ENCODE peak calls at places on chromosomes 16 and 17, in ten cellular contexts. One of them, this sample, is unnamed.

GRCh38 chr17:44547625-44548297 is 9.5 kb upstream of the FZD2 start:
- DNase-seq in GM23248: no peak
- DNase-seq in NCI-H446: no peak
- DNase-seq in activated naive CD4-positive, alpha-beta T cell treated with anti-CD3 and anti-CD28 coated beads, Interleukin-2, amount 50 U/mL, for 16 hours: no peak
- DNase-seq in ascending aorta: no peak
- DNase-seq in skeletal muscle cell: no peak
- DNase-seq in tibial artery: peak; percentile 47
- DNase-seq in HuH-7: no peak
- DNase-seq in cardiac fibroblast: peak; percentile 59
- DNase-seq in AG10803: no peak
- DNase-seq in this sample: no peak

GRCh38 chr17:49259663-49260010 is 29.1 kb upstream of the PHOSPHO1 start:
- DNase-seq in AG10803: no peak
- DNase-seq in tibial artery: no peak
- DNase-seq in ascending aorta: no peak
- DNase-seq in cardiac fibroblast: no peak
- DNase-seq in skeletal muscle cell: no peak
- DNase-seq in NCI-H446: no peak
- DNase-seq in activated naive CD4-positive, alpha-beta T cell treated with anti-CD3 and anti-CD28 coated beads, Interleukin-2, amount 50 U/mL, for 16 hours: no peak
- DNase-seq in GM23248: no peak
- DNase-seq in HuH-7: peak; percentile 49
- DNase-seq in this sample: no peak

GRCh38 chr16:5621826-5622225 is 524.2 kb upstream of the EEF2KMT start:
- DNase-seq in activated naive CD4-positive, alpha-beta T cell treated with anti-CD3 and anti-CD28 coated beads, Interleukin-2, amount 50 U/mL, for 16 hours: no peak
- DNase-seq in skeletal muscle cell: no peak
- DNase-seq in ascending aorta: no peak
- DNase-seq in HuH-7: no peak
- DNase-seq in cardiac fibroblast: no peak
- DNase-seq in AG10803: no peak
- DNase-seq in GM23248: no peak
- DNase-seq in NCI-H446: no peak
- DNase-seq in tibial artery: no peak
- DNase-seq in this sample: no peak

GRCh38 chr17:44097110-44097810 is 26.2 kb downstream of the HDAC5 start:
- DNase-seq in cardiac fibroblast: peak; percentile 45
- DNase-seq in skeletal muscle cell: peak; percentile 61
- DNase-seq in GM23248: peak; percentile 81
- DNase-seq in HuH-7: no peak
- DNase-seq in ascending aorta: no peak
- DNase-seq in tibial artery: no peak
- DNase-seq in AG10803: peak; percentile 94
- DNase-seq in activated naive CD4-positive, alpha-beta T cell treated with anti-CD3 and anti-CD28 coated beads, Interleukin-2, amount 50 U/mL, for 16 hours: no peak
- DNase-seq in NCI-H446: no peak
- DNase-seq in this sample: peak; percentile 40

GRCh38 chr17:79192503-79193500 is 118.2 kb downstream of the ENGASE start:
- DNase-seq in tibial artery: no peak
- DNase-seq in AG10803: peak; percentile 7
- DNase-seq in skeletal muscle cell: no peak
- DNase-seq in NCI-H446: no peak
- DNase-seq in cardiac fibroblast: peak; percentile 41
- DNase-seq in GM23248: peak; percentile 64
- DNase-seq in activated naive CD4-positive, alpha-beta T cell treated with anti-CD3 and anti-CD28 coated beads, Interleukin-2, amount 50 U/mL, for 16 hours: peak; percentile 23
- DNase-seq in HuH-7: peak; percentile 83
- DNase-seq in ascending aorta: no peak
- DNase-seq in this sample: peak; percentile 82

GRCh38 chr17:45155483-45155882 is 6.2 kb upstream of the HEXIM2 start:
- DNase-seq in AG10803: no peak
- DNase-seq in cardiac fibroblast: no peak
- DNase-seq in NCI-H446: no peak
- DNase-seq in tibial artery: no peak
- DNase-seq in GM23248: no peak
- DNase-seq in activated naive CD4-positive, alpha-beta T cell treated with anti-CD3 and anti-CD28 coated beads, Interleukin-2, amount 50 U/mL, for 16 hours: no peak
- DNase-seq in ascending aorta: no peak
- DNase-seq in skeletal muscle cell: no peak
- DNase-seq in HuH-7: no peak
- DNase-seq in this sample: no peak

GRCh38 chr17:45305532-45306087 is 11.2 kb downstream of the MAP3K14 start:
- DNase-seq in GM23248: peak; percentile 88
- DNase-seq in AG10803: peak; percentile 83
- DNase-seq in NCI-H446: no peak
- DNase-seq in ascending aorta: no peak
- DNase-seq in tibial artery: no peak
- DNase-seq in cardiac fibroblast: peak; percentile 52
- DNase-seq in activated naive CD4-positive, alpha-beta T cell treated with anti-CD3 and anti-CD28 coated beads, Interleukin-2, amount 50 U/mL, for 16 hours: no peak
- DNase-seq in skeletal muscle cell: peak; percentile 64
- DNase-seq in HuH-7: no peak
- DNase-seq in this sample: no peak

GRCh38 chr16:50735629-50736122 is 6.2 kb upstream of the CYLD start:
- DNase-seq in cardiac fibroblast: no peak
- DNase-seq in AG10803: no peak
- DNase-seq in GM23248: no peak
- DNase-seq in ascending aorta: no peak
- DNase-seq in NCI-H446: no peak
- DNase-seq in tibial artery: no peak
- DNase-seq in skeletal muscle cell: no peak
- DNase-seq in HuH-7: no peak
- DNase-seq in activated naive CD4-positive, alpha-beta T cell treated with anti-CD3 and anti-CD28 coated beads, Interleukin-2, amount 50 U/mL, for 16 hours: no peak
- DNase-seq in this sample: no peak

GRCh38 chr16:71441348-71441781 is 489 bp downstream of the TLE7 start:
- DNase-seq in NCI-H446: no peak
- DNase-seq in cardiac fibroblast: no peak
- DNase-seq in skeletal muscle cell: no peak
- DNase-seq in GM23248: no peak
- DNase-seq in AG10803: no peak
- DNase-seq in activated naive CD4-positive, alpha-beta T cell treated with anti-CD3 and anti-CD28 coated beads, Interleukin-2, amount 50 U/mL, for 16 hours: peak; percentile 35
- DNase-seq in ascending aorta: no peak
- DNase-seq in tibial artery: no peak
- DNase-seq in HuH-7: no peak
- DNase-seq in this sample: no peak

GRCh38 chr17:16517477-16517876 is 25.5 kb upstream of the LRRC75A start:
- DNase-seq in ascending aorta: no peak
- DNase-seq in activated naive CD4-positive, alpha-beta T cell treated with anti-CD3 and anti-CD28 coated beads, Interleukin-2, amount 50 U/mL, for 16 hours: no peak
- DNase-seq in AG10803: no peak
- DNase-seq in GM23248: no peak
- DNase-seq in HuH-7: no peak
- DNase-seq in tibial artery: no peak
- DNase-seq in cardiac fibroblast: no peak
- DNase-seq in NCI-H446: no peak
- DNase-seq in skeletal muscle cell: no peak
- DNase-seq in this sample: no peak

GRCh38 chr16:53784312-53784711 is 80.4 kb downstream of the FTO start:
- DNase-seq in AG10803: no peak
- DNase-seq in cardiac fibroblast: no peak
- DNase-seq in tibial artery: no peak
- DNase-seq in ascending aorta: no peak
- DNase-seq in skeletal muscle cell: no peak
- DNase-seq in GM23248: no peak
- DNase-seq in HuH-7: no peak
- DNase-seq in activated naive CD4-positive, alpha-beta T cell treated with anti-CD3 and anti-CD28 coated beads, Interleukin-2, amount 50 U/mL, for 16 hours: no peak
- DNase-seq in NCI-H446: no peak
- DNase-seq in this sample: no peak

GRCh38 chr16:2092866-2093265 is 42.8 kb downstream of the PKD1 start:
- DNase-seq in NCI-H446: no peak
- DNase-seq in AG10803: no peak
- DNase-seq in skeletal muscle cell: no peak
- DNase-seq in GM23248: no peak
- DNase-seq in activated naive CD4-positive, alpha-beta T cell treated with anti-CD3 and anti-CD28 coated beads, Interleukin-2, amount 50 U/mL, for 16 hours: no peak
- DNase-seq in tibial artery: no peak
- DNase-seq in cardiac fibroblast: no peak
- DNase-seq in HuH-7: no peak
- DNase-seq in ascending aorta: no peak
- DNase-seq in this sample: no peak

GRCh38 chr17:48871551-48872351 is 20.8 kb upstream of the ATP5MC1 start:
- DNase-seq in HuH-7: peak; percentile 86
- DNase-seq in tibial artery: peak; percentile 37
- DNase-seq in NCI-H446: no peak
- DNase-seq in ascending aorta: no peak
- DNase-seq in cardiac fibroblast: peak; percentile 19
- DNase-seq in skeletal muscle cell: no peak
- DNase-seq in activated naive CD4-positive, alpha-beta T cell treated with anti-CD3 and anti-CD28 coated beads, Interleukin-2, amount 50 U/mL, for 16 hours: no peak
- DNase-seq in GM23248: no peak
- DNase-seq in AG10803: no peak
- DNase-seq in this sample: no peak

GRCh38 chr17:38872671-38873385 is 3.0 kb downstream of the LASP1 start:
- DNase-seq in NCI-H446: no peak
- DNase-seq in tibial artery: no peak
- DNase-seq in skeletal muscle cell: no peak
- DNase-seq in ascending aorta: no peak
- DNase-seq in activated naive CD4-positive, alpha-beta T cell treated with anti-CD3 and anti-CD28 coated beads, Interleukin-2, amount 50 U/mL, for 16 hours: no peak
- DNase-seq in AG10803: no peak
- DNase-seq in GM23248: peak; percentile 34
- DNase-seq in HuH-7: no peak
- DNase-seq in cardiac fibroblast: no peak
- DNase-seq in this sample: no peak

GRCh38 chr16:83393196-83393981 is 414.4 kb upstream of the HSBP1 start:
- DNase-seq in cardiac fibroblast: peak; percentile 19
- DNase-seq in activated naive CD4-positive, alpha-beta T cell treated with anti-CD3 and anti-CD28 coated beads, Interleukin-2, amount 50 U/mL, for 16 hours: no peak
- DNase-seq in GM23248: peak; percentile 59
- DNase-seq in tibial artery: peak; percentile 42
- DNase-seq in NCI-H446: no peak
- DNase-seq in HuH-7: no peak
- DNase-seq in AG10803: peak; percentile 64
- DNase-seq in skeletal muscle cell: peak; percentile 41
- DNase-seq in ascending aorta: peak; percentile 9
- DNase-seq in this sample: peak; percentile 23

GRCh38 chr17:35345926-35346771 is 27.3 kb downstream of the SLFN11 start:
- DNase-seq in NCI-H446: no peak
- DNase-seq in HuH-7: peak; percentile 16
- DNase-seq in tibial artery: peak; percentile 75
- DNase-seq in activated naive CD4-positive, alpha-beta T cell treated with anti-CD3 and anti-CD28 coated beads, Interleukin-2, amount 50 U/mL, for 16 hours: no peak
- DNase-seq in GM23248: peak; percentile 71
- DNase-seq in ascending aorta: no peak
- DNase-seq in cardiac fibroblast: peak; percentile 69
- DNase-seq in skeletal muscle cell: peak; percentile 15
- DNase-seq in AG10803: peak; percentile 52
- DNase-seq in this sample: peak; percentile 75

GRCh38 chr16:73176577-73177013 is 128.7 kb upstream of the ZFHX3 start:
- DNase-seq in skeletal muscle cell: peak; percentile 94
- DNase-seq in NCI-H446: no peak
- DNase-seq in GM23248: peak; percentile 96
- DNase-seq in activated naive CD4-positive, alpha-beta T cell treated with anti-CD3 and anti-CD28 coated beads, Interleukin-2, amount 50 U/mL, for 16 hours: no peak
- DNase-seq in HuH-7: no peak
- DNase-seq in cardiac fibroblast: peak; percentile 91
- DNase-seq in ascending aorta: no peak
- DNase-seq in AG10803: peak; percentile 95
- DNase-seq in tibial artery: no peak
- DNase-seq in this sample: peak; percentile 80

GRCh38 chr16:11493531-11493929 is 93.2 kb downstream of the LITAF start:
- DNase-seq in ascending aorta: no peak
- DNase-seq in GM23248: no peak
- DNase-seq in NCI-H446: no peak
- DNase-seq in skeletal muscle cell: no peak
- DNase-seq in activated naive CD4-positive, alpha-beta T cell treated with anti-CD3 and anti-CD28 coated beads, Interleukin-2, amount 50 U/mL, for 16 hours: no peak
- DNase-seq in tibial artery: no peak
- DNase-seq in cardiac fibroblast: no peak
- DNase-seq in HuH-7: no peak
- DNase-seq in AG10803: no peak
- DNase-seq in this sample: no peak

GRCh38 chr17:63740464-63741181 is 976 bp downstream of the STRADA start:
- DNase-seq in AG10803: peak; percentile 13
- DNase-seq in skeletal muscle cell: no peak
- DNase-seq in NCI-H446: no peak
- DNase-seq in ascending aorta: no peak
- DNase-seq in tibial artery: no peak
- DNase-seq in GM23248: peak; percentile 40
- DNase-seq in activated naive CD4-positive, alpha-beta T cell treated with anti-CD3 and anti-CD28 coated beads, Interleukin-2, amount 50 U/mL, for 16 hours: no peak
- DNase-seq in cardiac fibroblast: peak; percentile 12
- DNase-seq in HuH-7: no peak
- DNase-seq in this sample: peak; percentile 6

GRCh38 chr17:71821512-71821911 is 299.3 kb upstream of the SOX9 start:
- DNase-seq in NCI-H446: no peak
- DNase-seq in activated naive CD4-positive, alpha-beta T cell treated with anti-CD3 and anti-CD28 coated beads, Interleukin-2, amount 50 U/mL, for 16 hours: no peak
- DNase-seq in tibial artery: no peak
- DNase-seq in GM23248: no peak
- DNase-seq in AG10803: no peak
- DNase-seq in skeletal muscle cell: no peak
- DNase-seq in HuH-7: no peak
- DNase-seq in ascending aorta: no peak
- DNase-seq in cardiac fibroblast: no peak
- DNase-seq in this sample: no peak

GRCh38 chr17:37718383-37719048 is 26.3 kb downstream of the HNF1B start:
- DNase-seq in AG10803: no peak
- DNase-seq in ascending aorta: no peak
- DNase-seq in tibial artery: no peak
- DNase-seq in HuH-7: no peak
- DNase-seq in NCI-H446: no peak
- DNase-seq in GM23248: no peak
- DNase-seq in cardiac fibroblast: no peak
- DNase-seq in skeletal muscle cell: no peak
- DNase-seq in activated naive CD4-positive, alpha-beta T cell treated with anti-CD3 and anti-CD28 coated beads, Interleukin-2, amount 50 U/mL, for 16 hours: no peak
- DNase-seq in this sample: no peak

GRCh38 chr16:27400751-27401620 is 988 bp upstream of the IL21R start:
- DNase-seq in cardiac fibroblast: peak; percentile 32
- DNase-seq in HuH-7: no peak
- DNase-seq in activated naive CD4-positive, alpha-beta T cell treated with anti-CD3 and anti-CD28 coated beads, Interleukin-2, amount 50 U/mL, for 16 hours: no peak
- DNase-seq in AG10803: peak; percentile 63
- DNase-seq in tibial artery: no peak
- DNase-seq in ascending aorta: no peak
- DNase-seq in NCI-H446: no peak
- DNase-seq in GM23248: peak; percentile 75
- DNase-seq in skeletal muscle cell: no peak
- DNase-seq in this sample: peak; percentile 37

GRCh38 chr16:49698931-49699715 is 156.8 kb downstream of the ZNF423 start:
- DNase-seq in HuH-7: no peak
- DNase-seq in cardiac fibroblast: peak; percentile 79
- DNase-seq in NCI-H446: no peak
- DNase-seq in GM23248: no peak
- DNase-seq in tibial artery: peak; percentile 62
- DNase-seq in activated naive CD4-positive, alpha-beta T cell treated with anti-CD3 and anti-CD28 coated beads, Interleukin-2, amount 50 U/mL, for 16 hours: no peak
- DNase-seq in skeletal muscle cell: no peak
- DNase-seq in ascending aorta: no peak
- DNase-seq in AG10803: no peak
- DNase-seq in this sample: no peak

GRCh38 chr17:8289103-8289397 is 580 bp downstream of the RANGRF start:
- DNase-seq in ascending aorta: peak; percentile 65
- DNase-seq in GM23248: no peak
- DNase-seq in skeletal muscle cell: no peak
- DNase-seq in NCI-H446: no peak
- DNase-seq in tibial artery: peak; percentile 72
- DNase-seq in cardiac fibroblast: no peak
- DNase-seq in HuH-7: peak; percentile 43
- DNase-seq in AG10803: no peak
- DNase-seq in activated naive CD4-positive, alpha-beta T cell treated with anti-CD3 and anti-CD28 coated beads, Interleukin-2, amount 50 U/mL, for 16 hours: no peak
- DNase-seq in this sample: no peak

GRCh38 chr17:40362696-40363479 is 1.6 kb downstream of the GJD3 start:
- DNase-seq in HuH-7: peak; percentile 94
- DNase-seq in activated naive CD4-positive, alpha-beta T cell treated with anti-CD3 and anti-CD28 coated beads, Interleukin-2, amount 50 U/mL, for 16 hours: peak; percentile 89
- DNase-seq in cardiac fibroblast: peak; percentile 79
- DNase-seq in ascending aorta: no peak
- DNase-seq in skeletal muscle cell: no peak
- DNase-seq in tibial artery: no peak
- DNase-seq in AG10803: peak; percentile 73
- DNase-seq in NCI-H446: peak; percentile 14
- DNase-seq in GM23248: peak; percentile 89
- DNase-seq in this sample: peak; percentile 91

GRCh38 chr17:34639706-34640425 is 60.5 kb downstream of the TMEM132E start:
- DNase-seq in AG10803: no peak
- DNase-seq in GM23248: no peak
- DNase-seq in skeletal muscle cell: no peak
- DNase-seq in HuH-7: no peak
- DNase-seq in cardiac fibroblast: no peak
- DNase-seq in activated naive CD4-positive, alpha-beta T cell treated with anti-CD3 and anti-CD28 coated beads, Interleukin-2, amount 50 U/mL, for 16 hours: no peak
- DNase-seq in tibial artery: no peak
- DNase-seq in ascending aorta: no peak
- DNase-seq in NCI-H446: no peak
- DNase-seq in this sample: no peak

GRCh38 chr17:78532922-78533640 is 44.1 kb downstream of the DNAH17 start:
- DNase-seq in GM23248: peak; percentile 60
- DNase-seq in NCI-H446: no peak
- DNase-seq in activated naive CD4-positive, alpha-beta T cell treated with anti-CD3 and anti-CD28 coated beads, Interleukin-2, amount 50 U/mL, for 16 hours: no peak
- DNase-seq in ascending aorta: no peak
- DNase-seq in HuH-7: no peak
- DNase-seq in AG10803: peak; percentile 50
- DNase-seq in cardiac fibroblast: peak; percentile 21
- DNase-seq in skeletal muscle cell: peak; percentile 7
- DNase-seq in tibial artery: no peak
- DNase-seq in this sample: no peak

GRCh38 chr17:59439261-59439660 is 107.8 kb downstream of the YPEL2 start:
- DNase-seq in GM23248: no peak
- DNase-seq in HuH-7: no peak
- DNase-seq in activated naive CD4-positive, alpha-beta T cell treated with anti-CD3 and anti-CD28 coated beads, Interleukin-2, amount 50 U/mL, for 16 hours: no peak
- DNase-seq in ascending aorta: no peak
- DNase-seq in AG10803: no peak
- DNase-seq in tibial artery: no peak
- DNase-seq in skeletal muscle cell: no peak
- DNase-seq in cardiac fibroblast: no peak
- DNase-seq in NCI-H446: no peak
- DNase-seq in this sample: no peak

This sample was measured in GM03348.